ENCODE peak calls at places on chromosomes 5 and 9, in five cellular contexts. Y is upper lobe of right lung, G is aorta, W is ovary, H is kidney. I is an unnamed sample.

GRCh38 chr9:5958273-5958672 is 57.2 kb downstream of the RANBP6 start:
- DNase-seq in Y (no peak), W (no peak), G (no peak), H (no peak), I (no peak)

GRCh38 chr5:177113566-177114424 is 19.8 kb upstream of the NSD1 start:
- DNase-seq in G (peak; percentile 78), Y (peak; percentile 84), H (peak; percentile 83), W (peak; percentile 79), I (peak; percentile 69)

GRCh38 chr5:2186472-2187015 is 303.8 kb upstream of the IRX4 start:
- DNase-seq in G (no peak), Y (no peak), H (peak; percentile 60), W (no peak), I (no peak)

GRCh38 chr5:1808466-1808865 is 7.3 kb downstream of the NDUFS6 start:
- DNase-seq in H (no peak), Y (no peak), W (no peak), G (no peak), I (peak; percentile 24)

GRCh38 chr9:91659529-91660294 is 236.1 kb upstream of the NFIL3 start:
- DNase-seq in G (no peak), W (no peak), Y (no peak), H (no peak), I (peak; percentile 45)

GRCh38 chr9:122302541-122302940 is 37.9 kb downstream of the MRRF start:
- DNase-seq in W (no peak), H (no peak), G (no peak), Y (no peak), I (no peak)

GRCh38 chr9:137300607-137301085 is 1.4 kb downstream of the NRARP start:
- DNase-seq in G (peak; percentile 34), W (peak; percentile 30), Y (no peak), H (peak; percentile 65), I (peak; percentile 39)

GRCh38 chr5:179207470-179207869 is 137.8 kb downstream of the ADAMTS2 start:
- DNase-seq in W (no peak), G (no peak), H (no peak), Y (no peak), I (no peak)

GRCh38 chr9:113343732-113344231 is 3.7 kb upstream of the WDR31 start:
- DNase-seq in Y (peak; percentile 64), G (peak; percentile 89), H (peak; percentile 86), W (peak; percentile 49), I (peak; percentile 91)

GRCh38 chr9:135968601-135969000 is 7.4 kb upstream of the UBAC1 start:
- DNase-seq in W (no peak), H (peak; percentile 81), Y (no peak), G (no peak), I (peak; percentile 47)

GRCh38 chr9:136201609-136202448 is 3.1 kb downstream of the LHX3 start:
- DNase-seq in H (no peak), W (no peak), G (no peak), Y (no peak), I (peak; percentile 16)

GRCh38 chr9:38662763-38663593 is 42.6 kb upstream of the ANKRD18A start:
- DNase-seq in H (no peak), W (no peak), G (no peak), Y (no peak), I (no peak)

GRCh38 chr5:64869419-64869818 is 100.7 kb downstream of the CWC27 start:
- DNase-seq in G (no peak), Y (no peak), W (no peak), H (no peak), I (peak; percentile 53)

GRCh38 chr5:17723876-17724275 is 89.6 kb downstream of the TAF11L14 start:
- DNase-seq in G (no peak), W (no peak), Y (no peak), H (no peak), I (no peak)

GRCh38 chr5:126095001-126095400 is 328.2 kb upstream of the GRAMD2B start:
- DNase-seq in Y (no peak), G (no peak), H (no peak), W (no peak), I (no peak)

GRCh38 chr9:111896942-111897830 is 572 bp downstream of the UGCG start:
- DNase-seq in G (no peak), Y (peak; percentile 88), W (peak; percentile 80), H (peak; percentile 92), I (peak; percentile 55)

GRCh38 chr9:128863647-128864046 is 18.1 kb downstream of the KYAT1 start:
- DNase-seq in H (peak; percentile 87), Y (peak; percentile 92), W (peak; percentile 76), G (peak; percentile 79), I (peak; percentile 69)

GRCh38 chr9:130996672-130997394 is 12.1 kb upstream of the LAMC3 start:
- DNase-seq in H (no peak), W (no peak), Y (no peak), G (peak; percentile 10), I (no peak)

GRCh38 chr5:175718401-175719108 is 60.7 kb downstream of the HRH2 start:
- DNase-seq in Y (peak; percentile 75), G (no peak), W (no peak), H (no peak), I (peak; percentile 68)

GRCh38 chr9:100064872-100065581 is 33.8 kb downstream of the ERP44 start:
- DNase-seq in H (no peak), Y (no peak), G (no peak), W (no peak), I (peak; percentile 52)

GRCh38 chr9:129142115-129142514 is 30.9 kb downstream of the PTPA start:
- DNase-seq in G (no peak), Y (no peak), W (no peak), H (no peak), I (no peak)

GRCh38 chr5:140469259-140469658 is 67.6 kb downstream of the ANKHD1 start:
- DNase-seq in H (no peak), Y (no peak), G (no peak), W (no peak), I (no peak)

GRCh38 chr5:134463991-134464760 is 52.5 kb upstream of the CDKN2AIPNL start:
- DNase-seq in Y (peak; percentile 36), W (no peak), G (no peak), H (peak; percentile 9), I (no peak)

GRCh38 chr9:77807295-77807694 is 159.2 kb upstream of the GNA14 start:
- DNase-seq in Y (no peak), G (no peak), H (no peak), W (no peak), I (no peak)

GRCh38 chr5:127294829-127295228 is 4.2 kb downstream of the MEGF10 start:
- DNase-seq in Y (no peak), W (no peak), G (no peak), H (no peak), I (no peak)

GRCh38 chr9:68653141-68653595 is 51.9 kb upstream of the PIP5K1B start:
- DNase-seq in Y (no peak), H (no peak), G (no peak), W (no peak), I (no peak)

GRCh38 chr5:107274576-107274975 is 396.2 kb downstream of the EFNA5 start:
- DNase-seq in Y (no peak), G (no peak), W (no peak), H (no peak), I (peak; percentile 18)

GRCh38 chr5:138033275-138033808 is 463 bp upstream of the FAM13B start:
- DNase-seq in Y (no peak), G (no peak), H (no peak), W (no peak), I (no peak)

GRCh38 chr5:172768573-172769323 is 2.2 kb downstream of the DUSP1 start:
- DNase-seq in H (no peak), Y (no peak), W (no peak), G (peak; percentile 71), I (peak; percentile 76)
- H3K4me1 ChIP-seq in H (peaks cover 29% of the 10 kb centered on the region), Y (peaks cover 36% of the 10 kb centered on the region), W (peaks cover 11% of the 10 kb centered on the region), G (no peaks in the 10 kb centered on the region), I (peaks cover 25% of the 10 kb centered on the region)

GRCh38 chr9:133430244-133430643 is 8.1 kb downstream of the ADAMTS13 start:
- DNase-seq in H (no peak), Y (no peak), W (no peak), G (no peak), I (no peak)
- H3K27ac ChIP-seq in H (no peak overlapping the region), Y (no peak overlapping the region), W (no peak overlapping the region), G (no peak overlapping the region), I (no peak overlapping the region)

DNA sequence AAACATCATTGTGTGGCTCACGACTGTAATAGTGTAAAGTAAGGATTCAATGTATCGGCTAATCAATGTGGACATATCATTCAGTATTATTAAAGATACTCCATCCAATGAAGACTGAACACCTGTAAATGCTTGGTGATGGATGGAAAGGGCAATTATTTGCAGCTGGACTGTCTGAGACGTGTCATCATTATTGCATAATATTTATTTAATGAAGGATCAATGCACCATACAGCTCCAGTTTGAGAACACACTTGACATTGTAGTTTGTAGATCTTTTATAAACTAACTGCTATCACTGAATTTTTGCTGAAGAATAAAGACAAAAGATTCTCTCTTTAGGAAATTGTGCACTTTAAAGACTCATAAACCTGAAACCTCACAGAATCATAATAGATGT is 117.6 kb upstream of the CCDC152 start:
- DNase-seq in H (no peak), G (no peak), W (no peak), Y (no peak), I (no peak)
- H3K4me3 ChIP-seq in H (no peak overlapping the region), G (no peak overlapping the region), W (no peak overlapping the region), Y (no peak overlapping the region), I (no peak overlapping the region)

GRCh38 chr5:150085950-150086715 is at the start of gene CSF1R:
- DNase-seq in W (no peak), G (no peak), H (no peak), Y (peak; percentile 65), I (no peak)

GRCh38 chr5:150082889-150083288 is 3.5 kb downstream of the CSF1R start:
- DNase-seq in Y (peak; percentile 63), W (no peak), G (no peak), H (no peak), I (no peak)

GRCh38 chr5:150082364-150082763 is 4.0 kb downstream of the CSF1R start:
- DNase-seq in Y (peak; percentile 27), W (no peak), G (no peak), H (no peak), I (no peak)

GRCh38 chr5:150081541-150082283 is 4.6 kb downstream of the CSF1R start:
- DNase-seq in W (peak; percentile 58), Y (peak; percentile 91), G (peak; percentile 93), H (no peak), I (peak; percentile 23)

GRCh38 chr5:150085191-150085912 is 1.0 kb downstream of the CSF1R start:
- DNase-seq in W (no peak), H (no peak), Y (peak; percentile 32), G (no peak), I (no peak)
- H3K4me1 ChIP-seq in W (no peaks in the 10 kb centered on the region), H (no peaks in the 10 kb centered on the region), Y (peaks cover 10% of the 10 kb centered on the region), G (no peaks in the 10 kb centered on the region), I (peaks cover 3% of the 10 kb centered on the region)